ENCODE peak calls at places on chromosomes 2 and 18, in five cellular contexts. W is astrocyte; L is CD8-positive, alpha-beta memory T cell; D is psoas muscle; M is cardiac fibroblast. P is an unnamed sample.

GRCh38 chr2:29700560-29700959 is 220.8 kb downstream of the ALK start:
- DNase-seq in D (no peak), W (peak; percentile 93), L (no peak), M (no peak), P (no peak)

GRCh38 chr2:54041135-54041534 is 70.3 kb upstream of the PSME4 start:
- DNase-seq in M (no peak), D (no peak), L (no peak), W (no peak), P (no peak)

GRCh38 chr2:62550466-62550865 is 44.5 kb upstream of the TMEM17 start:
- DNase-seq in W (peak; percentile 41), L (no peak), D (no peak), M (no peak), P (no peak)

GRCh38 chr2:14492920-14493503 is 139.5 kb upstream of the LRATD1 start:
- DNase-seq in M (no peak), L (no peak), D (no peak), W (peak; percentile 91), P (peak; percentile 9)

GRCh38 chr2:135532581-135532980 is 1.3 kb downstream of the R3HDM1 start:
- DNase-seq in D (no peak), M (peak; percentile 16), W (no peak), L (no peak), P (no peak)

GRCh38 chr2:237154050-237154638 is 68.5 kb downstream of the COPS8 start:
- DNase-seq in L (peak; percentile 17), D (no peak), W (peak; percentile 52), M (peak; percentile 83), P (peak; percentile 28)

GRCh38 chr2:206802654-206803514 is 37.5 kb downstream of the FASTKD2 start:
- DNase-seq in W (no peak), M (no peak), L (no peak), D (no peak), P (no peak)

GRCh38 chr2:45820048-45820447 is 168.6 kb downstream of the PRKCE start:
- DNase-seq in M (no peak), D (no peak), L (no peak), W (no peak), P (no peak)

GRCh38 chr2:135783416-135783815 is 41.8 kb downstream of the UBXN4 start:
- DNase-seq in W (no peak), D (no peak), M (no peak), L (no peak), P (no peak)

GRCh38 chr2:100237046-100237615 is 85.2 kb downstream of the LONRF2 start:
- DNase-seq in L (no peak), D (no peak), W (no peak), M (no peak), P (no peak)

GRCh38 chr2:7692657-7693161 is 775.5 kb downstream of the RNF144A start:
- DNase-seq in W (peak; percentile 87), L (no peak), D (peak; percentile 66), M (peak; percentile 58), P (no peak)

GRCh38 chr2:12071343-12071742 is 324.9 kb downstream of the LPIN1 start:
- DNase-seq in L (no peak), M (no peak), W (no peak), D (no peak), P (no peak)

GRCh38 chr2:74816540-74817331 is 17.2 kb upstream of the HK2 start:
- DNase-seq in D (no peak), L (no peak), W (no peak), M (no peak), P (no peak)

GRCh38 chr2:3238951-3239841 is 138.4 kb downstream of the EIPR1 start:
- DNase-seq in W (no peak), M (no peak), L (no peak), D (no peak), P (no peak)

GRCh38 chr2:29766191-29766590 is 155.2 kb downstream of the ALK start:
- DNase-seq in D (no peak), M (no peak), L (no peak), W (peak; percentile 79), P (no peak)

GRCh38 chr2:50582164-50582563 is 449.8 kb downstream of the NRXN1 start:
- DNase-seq in W (no peak), M (no peak), D (no peak), L (no peak), P (no peak)

GRCh38 chr2:24122356-24123211 is 550 bp downstream of the PFN4 start:
- DNase-seq in M (no peak), D (no peak), L (no peak), W (no peak), P (no peak)
- H3K4me3 ChIP-seq in M (peak overlapping the region; percentile 78), D (peak overlapping the region; percentile 82), L (peak overlapping the region; percentile 46), W (peak overlapping the region; percentile 82), P (peak overlapping the region; percentile 46)

GRCh38 chr18:79926306-79926705 is 25.1 kb downstream of the SLC66A2 start:
- DNase-seq in M (no peak), L (no peak), W (no peak), D (peak; percentile 43), P (peak; percentile 3)

GRCh38 chr18:79928563-79928960 is 22.9 kb downstream of the SLC66A2 start:
- DNase-seq in L (no peak), W (no peak), M (no peak), D (peak; percentile 32), P (peak; percentile 4)

GRCh38 chr18:79927597-79928562 is 23.6 kb downstream of the SLC66A2 start:
- DNase-seq in D (peak; percentile 49), M (no peak), L (no peak), W (no peak), P (peak; percentile 4)

GRCh38 chr18:79925656-79925979 is 25.8 kb downstream of the SLC66A2 start:
- DNase-seq in M (no peak), W (no peak), D (peak; percentile 20), L (no peak), P (peak; percentile 1)

GRCh38 chr18:79926715-79927596 is 24.5 kb downstream of the SLC66A2 start:
- DNase-seq in D (peak; percentile 52), M (no peak), W (no peak), L (no peak), P (no peak)
- H3K4me3 ChIP-seq in D (no peak overlapping the region), M (no peak overlapping the region), W (no peak overlapping the region), L (no peak overlapping the region), P (no peak overlapping the region)

GRCh38 chr18:2846638-2847340 is at the start of gene EMILIN2:
- DNase-seq in D (peak; percentile 85), M (peak; percentile 60), W (peak; percentile 32), L (no peak), P (no peak)

GRCh38 chr18:2850816-2851215 is 4.0 kb downstream of the EMILIN2 start:
- DNase-seq in D (no peak), M (no peak), W (no peak), L (no peak), P (no peak)

GRCh38 chr18:2847341-2848144 is 737 bp downstream of the EMILIN2 start:
- DNase-seq in D (peak; percentile 61), M (peak; percentile 50), W (no peak), L (no peak), P (no peak)

GRCh38 chr18:2848145-2848878 is 1.5 kb downstream of the EMILIN2 start:
- DNase-seq in M (peak; percentile 4), W (no peak), L (no peak), D (no peak), P (no peak)

DNA sequence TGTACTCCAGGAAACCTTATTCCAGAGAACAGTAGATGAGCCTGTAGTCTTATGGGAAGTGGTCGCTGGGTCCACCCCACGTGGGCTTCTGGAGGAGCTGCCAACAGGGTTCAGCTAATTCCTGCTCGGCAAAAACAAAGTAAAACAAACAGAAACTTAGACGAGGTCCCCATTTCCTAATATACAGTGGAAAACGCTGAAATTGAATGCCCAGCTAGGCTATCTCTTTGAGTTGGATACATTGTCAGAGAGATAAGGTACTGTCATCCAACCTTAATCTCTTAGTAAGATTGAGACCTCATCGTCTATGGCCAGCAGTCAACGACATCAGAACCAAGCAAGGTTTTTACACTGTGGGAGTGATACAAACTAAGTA is 2.1 kb downstream of the EMILIN2 start:
- DNase-seq in W (no peak), D (no peak), L (no peak), M (no peak), P (no peak)
- H3K4me3 ChIP-seq in W (no peak overlapping the region), D (no peak overlapping the region), L (no peak overlapping the region), M (no peak overlapping the region), P (no peak overlapping the region)

DNA sequence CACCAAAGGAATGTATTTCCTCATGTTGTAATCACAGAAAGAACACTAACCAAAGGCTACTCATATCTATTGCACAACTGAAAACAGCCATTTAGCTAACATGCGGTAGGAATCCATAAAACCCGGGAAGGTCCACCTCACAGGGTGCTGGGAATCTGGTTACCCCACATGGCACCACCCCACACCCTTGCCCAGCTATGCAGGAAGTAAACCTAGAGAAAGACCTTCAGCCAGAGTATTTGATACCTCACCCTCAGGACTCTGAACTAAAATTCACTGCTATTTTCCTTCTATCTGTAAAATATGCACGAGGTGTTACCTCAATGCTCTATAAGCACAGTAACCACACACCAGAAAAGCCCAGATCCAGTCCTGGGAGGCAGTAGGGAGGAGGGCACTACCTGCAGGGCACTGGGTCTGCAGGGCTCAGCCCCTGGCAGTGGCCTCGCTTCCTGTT is 45.8 kb downstream of the PTPN2 start:
- DNase-seq in W (peak; percentile 90), M (peak; percentile 94), L (no peak), D (no peak), P (no peak)
- H3K4me3 ChIP-seq in W (no peak overlapping the region), M (peak overlapping the region; percentile 33), L (peak overlapping the region; percentile 11), D (no peak overlapping the region), P (no peak overlapping the region)

GRCh38 chr18:40088130-40088529 is 1866.9 kb upstream of the PIK3C3 start:
- DNase-seq in M (peak; percentile 4), W (no peak), L (no peak), D (no peak), P (no peak)
- H3K4me3 ChIP-seq in M (peak overlapping the region; percentile 34), W (no peak overlapping the region), L (no peak overlapping the region), D (peak overlapping the region; percentile 16), P (no peak overlapping the region)

DNA sequence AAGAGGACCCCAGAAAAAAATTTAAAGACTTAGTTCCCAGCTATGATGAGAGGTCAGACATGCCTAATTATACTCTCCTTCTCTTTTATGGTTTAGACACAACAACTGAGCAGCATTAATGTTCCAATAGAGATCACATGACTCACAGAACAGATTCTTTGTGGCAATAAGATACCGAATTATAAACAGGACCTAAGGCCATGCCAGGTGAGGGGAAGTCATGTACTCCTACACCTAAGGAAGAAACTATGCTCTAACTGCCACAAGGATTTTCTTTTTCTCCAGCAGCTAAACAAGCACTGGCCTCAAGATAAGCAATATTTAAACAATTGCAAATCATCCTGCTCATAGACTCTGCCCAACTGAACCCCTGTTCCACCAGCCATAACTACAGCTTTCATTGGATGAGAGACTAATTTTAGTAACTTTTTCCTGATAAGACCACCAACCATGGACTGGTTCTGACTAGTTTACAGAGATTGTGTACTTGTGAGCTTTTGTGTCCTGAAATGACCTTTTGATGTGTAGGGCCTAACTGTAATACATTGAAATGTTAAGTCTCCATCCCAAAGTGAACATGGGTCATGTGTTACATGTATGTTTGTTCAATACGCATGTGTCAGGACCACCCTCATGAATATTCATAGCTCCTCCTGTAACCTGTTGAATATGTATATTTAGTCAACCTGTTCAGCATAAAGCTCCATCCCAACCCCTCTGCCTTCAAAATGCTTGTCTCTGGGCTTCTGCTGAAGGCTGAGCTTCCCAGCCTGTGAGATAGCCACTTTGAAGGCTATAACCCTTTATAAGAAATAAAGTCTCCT is 21.6 kb upstream of the NFE2L2 start:
- DNase-seq in W (no peak), M (no peak), D (no peak), L (no peak), P (no peak)
- H3K4me3 ChIP-seq in W (no peak overlapping the region), M (no peak overlapping the region), D (no peak overlapping the region), L (no peak overlapping the region), P (no peak overlapping the region)

GRCh38 chr18:75915941-75916640 is 488.6 kb upstream of the SMIM21 start:
- DNase-seq in M (peak; percentile 8), L (no peak), W (peak; percentile 33), D (no peak), P (no peak)
- H3K4me3 ChIP-seq in M (no peak overlapping the region), L (no peak overlapping the region), W (peak overlapping the region; percentile 54), D (peak overlapping the region; percentile 60), P (no peak overlapping the region)

P was measured in HAP-1.